ENCODE peak calls at places on chromosomes 1 and 21, in five cellular contexts. B, I, Q, G and P are unnamed samples.

GRCh38 chr21:20882462-20883415 is 115.5 kb upstream of the NCAM2 start:
- DNase-seq in G (no peak), B (no peak), I (peak; percentile 21), Q (no peak), P (peak; percentile 47)

GRCh38 chr1:44808938-44809917 is 905 bp downstream of the BTBD19 start:
- DNase-seq in B (peak; percentile 39), G (no peak), Q (peak; percentile 92), I (peak; percentile 68), P (peak; percentile 51)

GRCh38 chr21:38434913-38435533 is 63.3 kb downstream of the ERG start:
- DNase-seq in G (peak; percentile 8), B (no peak), I (no peak), Q (no peak), P (no peak)

GRCh38 chr1:78006491-78006890 is 1.8 kb downstream of the DNAJB4 start:
- DNase-seq in I (no peak), G (no peak), B (no peak), Q (no peak), P (no peak)

GRCh38 chr1:156860113-156860638 is 489 bp upstream of the NTRK1 start:
- DNase-seq in Q (no peak), B (no peak), G (peak; percentile 70), I (peak; percentile 30), P (peak; percentile 40)

GRCh38 chr21:46048926-46049889 is 48.7 kb upstream of the COL6A2 start:
- DNase-seq in G (no peak), I (peak; percentile 72), Q (peak; percentile 84), B (peak; percentile 69), P (peak; percentile 54)

GRCh38 chr1:37020653-37021277 is 13.6 kb downstream of the GRIK3 start:
- DNase-seq in I (no peak), Q (no peak), G (no peak), B (no peak), P (no peak)

GRCh38 chr1:160637821-160638539 is 8.9 kb downstream of the SLAMF1 start:
- DNase-seq in G (no peak), I (no peak), B (no peak), Q (peak; percentile 72), P (no peak)

GRCh38 chr1:228801068-228801467 is 65.8 kb downstream of the RHOU start:
- DNase-seq in B (no peak), I (no peak), G (no peak), Q (no peak), P (no peak)

GRCh38 chr1:30083800-30084464 is 639.5 kb downstream of the MATN1 start:
- DNase-seq in I (no peak), Q (no peak), G (peak; percentile 38), B (no peak), P (no peak)

GRCh38 chr1:94025383-94026340 is 95.3 kb downstream of the ABCA4 start:
- DNase-seq in B (no peak), G (peak; percentile 68), I (no peak), Q (no peak), P (no peak)

GRCh38 chr1:209266590-209267172 is 316.8 kb upstream of the CAMK1G start:
- DNase-seq in I (no peak), G (no peak), Q (no peak), B (no peak), P (no peak)

GRCh38 chr1:108327534-108328462 is 83.9 kb upstream of the NBPF4 start:
- DNase-seq in Q (no peak), I (no peak), G (no peak), B (no peak), P (no peak)

GRCh38 chr1:236887081-236887480 is 92.0 kb downstream of the MTR start:
- DNase-seq in B (no peak), Q (no peak), I (no peak), G (no peak), P (no peak)

GRCh38 chr1:181483084-181483559 is at the start of gene CACNA1E:
- DNase-seq in I (no peak), B (no peak), Q (no peak), G (no peak), P (no peak)

GRCh38 chr1:42013881-42014470 is 95.3 kb upstream of the HIVEP3 start:
- DNase-seq in B (no peak), G (no peak), I (no peak), Q (no peak), P (no peak)

GRCh38 chr1:20143318-20143717 is 4.2 kb downstream of the PLA2G2F start:
- DNase-seq in I (no peak), G (no peak), Q (no peak), B (no peak), P (no peak)

GRCh38 chr1:65924471-65924870 is 131.8 kb downstream of the PDE4B start:
- DNase-seq in B (no peak), G (no peak), Q (no peak), I (no peak), P (no peak)

GRCh38 chr21:41328660-41329300 is 12.2 kb downstream of the FAM3B start:
- DNase-seq in G (no peak), I (no peak), Q (no peak), B (no peak), P (no peak)

GRCh38 chr21:21997390-21998333 is 999.5 kb downstream of the NCAM2 start:
- DNase-seq in B (no peak), Q (no peak), G (no peak), I (no peak), P (no peak)

GRCh38 chr1:109723351-109723750 is 11.3 kb downstream of the GSTM5 start:
- DNase-seq in Q (no peak), G (no peak), I (no peak), B (no peak), P (no peak)

GRCh38 chr1:215083408-215083961 is 948 bp downstream of the KCNK2 start:
- DNase-seq in B (no peak), G (no peak), I (no peak), Q (no peak), P (no peak)

GRCh38 chr1:178933709-178934573 is 63.1 kb upstream of the ANGPTL1 start:
- DNase-seq in Q (peak; percentile 50), I (no peak), B (no peak), G (no peak), P (no peak)
- TF ChIP-seq POLR2A in Q (no peak), I (no peak), B (no peak), G (no peak), P (no peak)

GRCh38 chr1:210336362-210336761 is 7.7 kb downstream of the HHAT start:
- DNase-seq in Q (no peak), I (no peak), B (no peak), G (no peak), P (no peak)
- H3K27ac ChIP-seq in Q (no peak overlapping the region), I (no peak overlapping the region), B (no peak overlapping the region), G (no peak overlapping the region), P (no peak overlapping the region)

GRCh38 chr1:234988160-234988528 is 140.5 kb downstream of the TOMM20 start:
- DNase-seq in Q (no peak), I (no peak), G (no peak), B (no peak), P (no peak)

GRCh38 chr1:234987415-234988159 is 141.1 kb downstream of the TOMM20 start:
- DNase-seq in Q (peak; percentile 79), G (peak; percentile 55), I (peak; percentile 68), B (peak; percentile 84), P (peak; percentile 79)

GRCh38 chr1:234989019-234989418 is 139.6 kb downstream of the TOMM20 start:
- DNase-seq in I (no peak), Q (no peak), B (no peak), G (no peak), P (no peak)

GRCh38 chr1:234989479-234990327 is 138.9 kb downstream of the TOMM20 start:
- DNase-seq in Q (peak; percentile 32), B (no peak), I (no peak), G (no peak), P (no peak)

DNA sequence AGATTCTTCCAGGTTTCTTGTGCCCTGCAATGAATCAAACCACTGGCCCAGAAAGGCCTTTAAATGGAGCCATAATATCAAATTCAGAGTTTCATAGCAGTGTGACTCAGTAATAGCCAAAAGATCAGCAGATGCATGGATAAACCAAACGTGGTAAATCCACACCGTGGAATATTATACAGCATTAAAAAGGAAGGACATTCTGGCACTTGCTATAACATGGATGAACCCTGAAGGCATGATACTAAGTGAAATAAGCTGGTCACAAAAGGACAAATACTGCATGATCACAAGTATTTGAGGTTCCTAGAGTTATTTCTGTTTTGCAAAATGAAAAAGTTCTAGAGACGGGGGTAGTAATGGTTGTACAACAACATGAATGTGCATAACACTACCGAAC is 140.1 kb downstream of the TOMM20 start:
- DNase-seq in B (no peak), I (no peak), Q (no peak), G (no peak), P (no peak)
- TF ChIP-seq CTCF in B (no peak), I (no peak), Q (no peak), G (no peak), P (no peak)

DNA sequence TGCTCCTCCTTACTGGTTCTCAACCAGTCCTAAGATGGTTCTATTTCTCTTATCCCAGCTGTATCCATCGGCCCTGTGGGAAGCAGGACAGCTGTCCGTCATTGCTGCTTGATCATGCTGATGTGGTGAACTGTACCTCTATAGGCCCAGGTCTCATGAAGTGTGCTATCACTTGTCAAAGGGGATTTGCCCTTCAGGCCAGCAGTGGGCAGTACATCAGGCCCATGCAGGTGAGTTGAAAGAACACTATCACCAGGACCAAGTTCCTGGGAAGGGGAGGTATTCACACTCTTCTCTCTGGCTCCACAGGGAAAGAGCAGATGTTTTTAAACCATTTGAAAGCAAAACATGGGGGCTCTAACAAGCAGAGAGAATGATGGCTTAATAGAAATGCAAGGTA is 302.6 kb downstream of the PAPPA2 start:
- DNase-seq in G (no peak), Q (no peak), B (no peak), I (no peak), P (no peak)
- TF ChIP-seq POLR2A in G (no peak), Q (no peak), B (no peak), I (no peak), P (no peak)

GRCh38 chr1:18870325-18870865 is 10.9 kb upstream of the TAS1R2 start:
- DNase-seq in B (no peak), I (no peak), G (no peak), Q (no peak), P (peak; percentile 29)
- H3K27ac ChIP-seq in B (no peak overlapping the region), I (no peak overlapping the region), G (no peak overlapping the region), Q (no peak overlapping the region), P (no peak overlapping the region)

GRCh38 chr1:55244476-55245109 is 29.4 kb upstream of the USP24 start:
- DNase-seq in G (no peak), B (no peak), I (no peak), Q (no peak), P (no peak)
- TF ChIP-seq CTCF in G (no peak), B (no peak), I (no peak), Q (no peak), P (no peak)

DNA sequence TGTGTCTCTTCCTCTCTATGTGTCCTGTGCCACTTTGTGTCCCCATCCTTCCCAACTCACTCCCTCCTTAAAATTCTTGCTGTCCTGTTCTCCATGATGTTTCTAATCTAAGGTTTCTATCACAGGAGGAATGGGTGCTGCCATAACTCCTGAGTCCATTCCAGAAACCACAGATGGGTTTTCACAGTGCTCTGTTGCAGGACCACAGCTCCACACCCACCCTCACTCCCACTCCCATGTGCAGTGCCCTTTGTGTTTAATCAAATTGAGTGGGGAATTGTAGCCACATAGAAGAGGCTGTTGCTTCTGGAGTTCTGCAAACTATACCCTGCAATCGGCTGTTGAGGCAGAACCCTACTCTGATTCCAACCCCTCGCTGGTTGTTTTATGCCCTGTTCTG is 142.1 kb downstream of the SPATA46 start:
- DNase-seq in G (no peak), Q (no peak), I (no peak), B (no peak), P (no peak)
- TF ChIP-seq POLR2A in G (no peak), Q (no peak), I (no peak), B (no peak), P (no peak)